ENCODE peak calls at places on chromosomes 5 and 9, in eight cellular contexts. One of them, this sample, is unnamed.
A peak's percentile ranks its signal among the peaks of the same experiment; 100 is the strongest.

GRCh38 chr5:62183727-62184126 is 122.3 kb upstream of the KIF2A start:
- ATAC-seq in left lung: no peak
- ATAC-seq in thoracic aorta: no peak
- ATAC-seq in DND-41: no peak
- ATAC-seq in upper lobe of right lung: no peak
- ATAC-seq in CD8-positive, alpha-beta T cell: no peak
- ATAC-seq in pancreas: no peak
- ATAC-seq in PC-3: no peak
- ATAC-seq in this sample: no peak

GRCh38 chr5:140341591-140341990 is 4.8 kb downstream of the HBEGF start:
- ATAC-seq in left lung: no peak
- ATAC-seq in thoracic aorta: peak; percentile 11
- ATAC-seq in DND-41: no peak
- ATAC-seq in upper lobe of right lung: no peak
- ATAC-seq in CD8-positive, alpha-beta T cell: no peak
- ATAC-seq in pancreas: no peak
- ATAC-seq in PC-3: no peak
- ATAC-seq in this sample: peak; percentile 9

GRCh38 chr9:112861638-112862555 is 28.8 kb downstream of the SLC46A2 start:
- ATAC-seq in left lung: peak; percentile 32
- ATAC-seq in thoracic aorta: peak; percentile 10
- ATAC-seq in DND-41: no peak
- ATAC-seq in upper lobe of right lung: peak; percentile 62
- ATAC-seq in CD8-positive, alpha-beta T cell: no peak
- ATAC-seq in pancreas: peak; percentile 69
- ATAC-seq in PC-3: no peak
- ATAC-seq in this sample: peak; percentile 52

GRCh38 chr9:134208310-134208841 is 44.0 kb upstream of the RNU6ATAC start:
- ATAC-seq in left lung: no peak
- ATAC-seq in thoracic aorta: no peak
- ATAC-seq in DND-41: no peak
- ATAC-seq in upper lobe of right lung: no peak
- ATAC-seq in CD8-positive, alpha-beta T cell: no peak
- ATAC-seq in pancreas: no peak
- ATAC-seq in PC-3: no peak
- ATAC-seq in this sample: no peak

GRCh38 chr9:107847977-107848376 is 358.4 kb upstream of the KLF4 start:
- ATAC-seq in left lung: no peak
- ATAC-seq in thoracic aorta: no peak
- ATAC-seq in DND-41: no peak
- ATAC-seq in upper lobe of right lung: no peak
- ATAC-seq in CD8-positive, alpha-beta T cell: no peak
- ATAC-seq in pancreas: no peak
- ATAC-seq in PC-3: peak; percentile 71
- ATAC-seq in this sample: no peak

GRCh38 chr9:21015122-21015815 is 16.2 kb downstream of the HACD4 start:
- ATAC-seq in left lung: no peak
- ATAC-seq in thoracic aorta: no peak
- ATAC-seq in DND-41: no peak
- ATAC-seq in upper lobe of right lung: no peak
- ATAC-seq in CD8-positive, alpha-beta T cell: no peak
- ATAC-seq in pancreas: no peak
- ATAC-seq in PC-3: no peak
- ATAC-seq in this sample: no peak

GRCh38 chr9:85260288-85260687 is 481.5 kb downstream of the AGTPBP1 start:
- ATAC-seq in left lung: no peak
- ATAC-seq in thoracic aorta: no peak
- ATAC-seq in DND-41: no peak
- ATAC-seq in upper lobe of right lung: no peak
- ATAC-seq in CD8-positive, alpha-beta T cell: no peak
- ATAC-seq in pancreas: no peak
- ATAC-seq in PC-3: no peak
- ATAC-seq in this sample: no peak

GRCh38 chr9:123275381-123275780 is 7.0 kb upstream of the STRBP start:
- ATAC-seq in left lung: no peak
- ATAC-seq in thoracic aorta: no peak
- ATAC-seq in DND-41: no peak
- ATAC-seq in upper lobe of right lung: no peak
- ATAC-seq in CD8-positive, alpha-beta T cell: no peak
- ATAC-seq in pancreas: no peak
- ATAC-seq in PC-3: no peak
- ATAC-seq in this sample: no peak

GRCh38 chr5:132491368-132492364 is 1.1 kb upstream of the IRF1 start:
- ATAC-seq in left lung: peak; percentile 1
- ATAC-seq in thoracic aorta: no peak
- ATAC-seq in DND-41: no peak
- ATAC-seq in upper lobe of right lung: peak; percentile 0
- ATAC-seq in CD8-positive, alpha-beta T cell: no peak
- ATAC-seq in pancreas: peak; percentile 7
- ATAC-seq in PC-3: no peak
- ATAC-seq in this sample: no peak

DNA sequence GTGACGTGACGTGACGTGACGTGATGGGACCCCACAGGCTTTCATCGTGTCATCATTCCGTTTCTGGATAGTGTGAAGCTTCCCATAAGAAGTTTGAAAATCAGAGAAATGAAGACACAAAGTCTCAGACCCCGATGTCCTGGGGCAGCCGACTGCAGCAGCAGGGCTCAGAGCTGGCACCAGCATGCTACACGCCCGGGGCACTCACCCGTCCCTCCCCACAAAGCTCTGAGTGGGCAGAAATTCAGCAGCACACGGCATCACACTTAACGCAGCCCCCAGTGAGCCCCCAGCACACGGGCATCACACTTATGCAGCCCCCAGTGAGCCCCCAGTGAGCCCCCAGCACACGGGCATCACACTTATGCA is 42.2 kb downstream of the SLC12A7 start:
- ATAC-seq in left lung: no peak
- ATAC-seq in thoracic aorta: no peak
- ATAC-seq in DND-41: no peak
- ATAC-seq in upper lobe of right lung: no peak
- ATAC-seq in CD8-positive, alpha-beta T cell: no peak
- ATAC-seq in pancreas: no peak
- ATAC-seq in PC-3: no peak
- ATAC-seq in this sample: no peak
- H3K27ac ChIP-seq in left lung: no peak overlapping the region
- H3K27ac ChIP-seq in thoracic aorta: no peak overlapping the region
- H3K27ac ChIP-seq in DND-41: no peak overlapping the region
- H3K27ac ChIP-seq in upper lobe of right lung: no peak overlapping the region
- H3K27ac ChIP-seq in CD8-positive, alpha-beta T cell: no peak overlapping the region
- H3K27ac ChIP-seq in pancreas: no peak overlapping the region
- H3K27ac ChIP-seq in PC-3: no peak overlapping the region
- H3K27ac ChIP-seq in this sample: no peak overlapping the region

GRCh38 chr9:124398191-124398590 is 17.1 kb downstream of the PSMB7 start:
- ATAC-seq in left lung: no peak
- ATAC-seq in thoracic aorta: no peak
- ATAC-seq in DND-41: no peak
- ATAC-seq in upper lobe of right lung: no peak
- ATAC-seq in CD8-positive, alpha-beta T cell: no peak
- ATAC-seq in pancreas: no peak
- ATAC-seq in PC-3: no peak
- ATAC-seq in this sample: no peak
- H3K36me3 ChIP-seq in left lung: no peaks in the 10 kb centered on the region
- H3K36me3 ChIP-seq in thoracic aorta: peaks cover 6% of the 10 kb centered on the region
- H3K36me3 ChIP-seq in DND-41: peaks cover 71% of the 10 kb centered on the region
- H3K36me3 ChIP-seq in upper lobe of right lung: peaks cover 39% of the 10 kb centered on the region
- H3K36me3 ChIP-seq in CD8-positive, alpha-beta T cell: peaks cover 12% of the 10 kb centered on the region
- H3K36me3 ChIP-seq in pancreas: peaks cover 2% of the 10 kb centered on the region
- H3K36me3 ChIP-seq in PC-3: peaks cover 45% of the 10 kb centered on the region
- H3K36me3 ChIP-seq in this sample: peaks cover 56% of the 10 kb centered on the region

GRCh38 chr9:93567271-93567959 is 9.0 kb upstream of the PHF2 start:
- ATAC-seq in left lung: peak; percentile 35
- ATAC-seq in thoracic aorta: no peak
- ATAC-seq in DND-41: peak; percentile 6
- ATAC-seq in upper lobe of right lung: peak; percentile 4
- ATAC-seq in CD8-positive, alpha-beta T cell: no peak
- ATAC-seq in pancreas: peak; percentile 4
- ATAC-seq in PC-3: no peak
- ATAC-seq in this sample: peak; percentile 8

GRCh38 chr9:93568169-93568568 is 8.2 kb upstream of the PHF2 start:
- ATAC-seq in left lung: no peak
- ATAC-seq in thoracic aorta: no peak
- ATAC-seq in DND-41: no peak
- ATAC-seq in upper lobe of right lung: no peak
- ATAC-seq in CD8-positive, alpha-beta T cell: no peak
- ATAC-seq in pancreas: no peak
- ATAC-seq in PC-3: no peak
- ATAC-seq in this sample: no peak

GRCh38 chr9:93565089-93565488 is 11.3 kb upstream of the PHF2 start:
- ATAC-seq in left lung: no peak
- ATAC-seq in thoracic aorta: no peak
- ATAC-seq in DND-41: no peak
- ATAC-seq in upper lobe of right lung: no peak
- ATAC-seq in CD8-positive, alpha-beta T cell: no peak
- ATAC-seq in pancreas: no peak
- ATAC-seq in PC-3: no peak
- ATAC-seq in this sample: no peak

GRCh38 chr9:93569775-93570174 is 6.6 kb upstream of the PHF2 start:
- ATAC-seq in left lung: no peak
- ATAC-seq in thoracic aorta: no peak
- ATAC-seq in DND-41: no peak
- ATAC-seq in upper lobe of right lung: no peak
- ATAC-seq in CD8-positive, alpha-beta T cell: no peak
- ATAC-seq in pancreas: no peak
- ATAC-seq in PC-3: no peak
- ATAC-seq in this sample: no peak

GRCh38 chr9:93566408-93567270 is 9.7 kb upstream of the PHF2 start:
- ATAC-seq in left lung: peak; percentile 99
- ATAC-seq in thoracic aorta: peak; percentile 89
- ATAC-seq in DND-41: peak; percentile 93
- ATAC-seq in upper lobe of right lung: peak; percentile 99
- ATAC-seq in CD8-positive, alpha-beta T cell: peak; percentile 97
- ATAC-seq in pancreas: peak; percentile 98
- ATAC-seq in PC-3: peak; percentile 99
- ATAC-seq in this sample: peak; percentile 98
- TF ChIP-seq CTCF in left lung: peak; percentile 100
- TF ChIP-seq CTCF in thoracic aorta: peak; percentile 92
- TF ChIP-seq CTCF in DND-41: peak; percentile 91
- TF ChIP-seq CTCF in upper lobe of right lung: peak; percentile 98
- TF ChIP-seq CTCF in CD8-positive, alpha-beta T cell: peak; percentile 95
- TF ChIP-seq CTCF in pancreas: peak; percentile 95
- TF ChIP-seq CTCF in PC-3: peak; percentile 72
- TF ChIP-seq CTCF in this sample: peak; percentile 97

GRCh38 chr5:72511371-72512178 is 4.4 kb upstream of the ZNF366 start:
- ATAC-seq in left lung: peak; percentile 35
- ATAC-seq in thoracic aorta: no peak
- ATAC-seq in DND-41: no peak
- ATAC-seq in upper lobe of right lung: no peak
- ATAC-seq in CD8-positive, alpha-beta T cell: no peak
- ATAC-seq in pancreas: no peak
- ATAC-seq in PC-3: peak; percentile 87
- ATAC-seq in this sample: no peak

GRCh38 chr5:72508241-72509170 is 1.3 kb upstream of the ZNF366 start:
- ATAC-seq in left lung: no peak
- ATAC-seq in thoracic aorta: no peak
- ATAC-seq in DND-41: no peak
- ATAC-seq in upper lobe of right lung: peak; percentile 38
- ATAC-seq in CD8-positive, alpha-beta T cell: no peak
- ATAC-seq in pancreas: peak; percentile 47
- ATAC-seq in PC-3: no peak
- ATAC-seq in this sample: no peak

GRCh38 chr5:72509401-72509800 is 2.2 kb upstream of the ZNF366 start:
- ATAC-seq in left lung: no peak
- ATAC-seq in thoracic aorta: peak; percentile 68
- ATAC-seq in DND-41: no peak
- ATAC-seq in upper lobe of right lung: no peak
- ATAC-seq in CD8-positive, alpha-beta T cell: no peak
- ATAC-seq in pancreas: no peak
- ATAC-seq in PC-3: no peak
- ATAC-seq in this sample: peak; percentile 62

GRCh38 chr5:72512179-72512860 is 5.1 kb upstream of the ZNF366 start:
- ATAC-seq in left lung: no peak
- ATAC-seq in thoracic aorta: no peak
- ATAC-seq in DND-41: no peak
- ATAC-seq in upper lobe of right lung: no peak
- ATAC-seq in CD8-positive, alpha-beta T cell: no peak
- ATAC-seq in pancreas: no peak
- ATAC-seq in PC-3: no peak
- ATAC-seq in this sample: no peak

GRCh38 chr5:72510610-72511121 is 3.5 kb upstream of the ZNF366 start:
- ATAC-seq in left lung: peak; percentile 64
- ATAC-seq in thoracic aorta: peak; percentile 18
- ATAC-seq in DND-41: no peak
- ATAC-seq in upper lobe of right lung: peak; percentile 47
- ATAC-seq in CD8-positive, alpha-beta T cell: no peak
- ATAC-seq in pancreas: peak; percentile 24
- ATAC-seq in PC-3: peak; percentile 10
- ATAC-seq in this sample: peak; percentile 35
- H3K27ac ChIP-seq in left lung: peak overlapping the region; percentile 10
- H3K27ac ChIP-seq in thoracic aorta: peak overlapping the region; percentile 74
- H3K27ac ChIP-seq in DND-41: no peak overlapping the region
- H3K27ac ChIP-seq in upper lobe of right lung: no peak overlapping the region
- H3K27ac ChIP-seq in CD8-positive, alpha-beta T cell: no peak overlapping the region
- H3K27ac ChIP-seq in pancreas: no peak overlapping the region
- H3K27ac ChIP-seq in PC-3: peak overlapping the region; percentile 85
- H3K27ac ChIP-seq in this sample: peak overlapping the region; percentile 56

DNA sequence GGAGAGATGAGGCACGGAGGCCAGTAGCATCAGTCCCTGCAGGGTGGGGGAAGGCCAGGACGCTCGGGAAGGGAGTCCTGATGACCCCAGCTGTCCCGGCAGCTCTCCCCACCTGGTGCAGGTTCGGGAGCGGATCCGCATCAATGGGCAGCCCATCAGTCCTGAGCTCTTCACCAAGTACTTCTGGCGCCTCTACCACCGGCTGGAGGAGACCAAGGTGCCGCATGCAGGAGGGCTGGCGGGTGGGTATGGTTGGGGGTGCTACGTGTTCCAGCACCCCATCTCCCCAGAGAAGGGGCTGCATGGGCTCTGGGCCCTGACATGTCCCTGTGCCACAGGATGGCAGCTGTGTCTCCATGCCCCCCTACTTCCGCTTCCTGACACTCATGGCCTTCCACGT is 4.2 kb downstream of the FPGS start:
- ATAC-seq in left lung: no peak
- ATAC-seq in thoracic aorta: no peak
- ATAC-seq in DND-41: no peak
- ATAC-seq in upper lobe of right lung: no peak
- ATAC-seq in CD8-positive, alpha-beta T cell: no peak
- ATAC-seq in pancreas: no peak
- ATAC-seq in PC-3: no peak
- ATAC-seq in this sample: no peak
- H3K36me3 ChIP-seq in left lung: no peaks in the 10 kb centered on the region
- H3K36me3 ChIP-seq in thoracic aorta: peaks cover 31% of the 10 kb centered on the region
- H3K36me3 ChIP-seq in DND-41: peaks cover 57% of the 10 kb centered on the region
- H3K36me3 ChIP-seq in upper lobe of right lung: peaks cover 59% of the 10 kb centered on the region
- H3K36me3 ChIP-seq in CD8-positive, alpha-beta T cell: peaks cover 36% of the 10 kb centered on the region
- H3K36me3 ChIP-seq in pancreas: peaks cover 11% of the 10 kb centered on the region
- H3K36me3 ChIP-seq in PC-3: peaks cover 11% of the 10 kb centered on the region
- H3K36me3 ChIP-seq in this sample: no peaks in the 10 kb centered on the region

This sample was measured in gastroesophageal sphincter.